ENCODE peak calls at places on chromosomes 2 and 18, in ten cellular contexts. One of them, this sample, is unnamed.
A peak's percentile ranks its signal among the peaks of the same experiment; 100 is the strongest.

GRCh38 chr2:120425014-120425413 is 79.1 kb downstream of the INHBB start:
- DNase-seq in RCC 7860: no peak
- DNase-seq in amniotic stem cell: no peak
- DNase-seq in mammary epithelial cell: no peak
- DNase-seq in activated T-cell treated with anti-CD3 and anti-CD28 coated beads, Interleukin-2, amount 50 U/mL, for 72 hours: no peak
- DNase-seq in H7: no peak
- DNase-seq in bronchial epithelial cell: no peak
- DNase-seq in T-helper 1 cell: no peak
- DNase-seq in CMK: no peak
- DNase-seq in stimulated activated CD8-positive, alpha-beta memory T cell treated with anti-CD3 and anti-CD28 coated beads, Interleukin-4, amount 100 ng/mL, for 4 hours: no peak
- DNase-seq in this sample: no peak

GRCh38 chr2:152042636-152043615 is 55.9 kb downstream of the CACNB4 start:
- DNase-seq in activated T-cell treated with anti-CD3 and anti-CD28 coated beads, Interleukin-2, amount 50 U/mL, for 72 hours: no peak
- DNase-seq in RCC 7860: no peak
- DNase-seq in CMK: no peak
- DNase-seq in amniotic stem cell: no peak
- DNase-seq in H7: no peak
- DNase-seq in bronchial epithelial cell: no peak
- DNase-seq in T-helper 1 cell: no peak
- DNase-seq in mammary epithelial cell: no peak
- DNase-seq in stimulated activated CD8-positive, alpha-beta memory T cell treated with anti-CD3 and anti-CD28 coated beads, Interleukin-4, amount 100 ng/mL, for 4 hours: no peak
- DNase-seq in this sample: no peak

GRCh38 chr2:62441421-62441820 is 64.6 kb downstream of the TMEM17 start:
- DNase-seq in stimulated activated CD8-positive, alpha-beta memory T cell treated with anti-CD3 and anti-CD28 coated beads, Interleukin-4, amount 100 ng/mL, for 4 hours: no peak
- DNase-seq in H7: no peak
- DNase-seq in mammary epithelial cell: no peak
- DNase-seq in amniotic stem cell: no peak
- DNase-seq in CMK: no peak
- DNase-seq in T-helper 1 cell: no peak
- DNase-seq in bronchial epithelial cell: peak; percentile 29
- DNase-seq in activated T-cell treated with anti-CD3 and anti-CD28 coated beads, Interleukin-2, amount 50 U/mL, for 72 hours: no peak
- DNase-seq in RCC 7860: no peak
- DNase-seq in this sample: no peak

GRCh38 chr2:64767670-64768425 is 114.1 kb upstream of the SERTAD2 start:
- DNase-seq in CMK: peak; percentile 17
- DNase-seq in stimulated activated CD8-positive, alpha-beta memory T cell treated with anti-CD3 and anti-CD28 coated beads, Interleukin-4, amount 100 ng/mL, for 4 hours: peak; percentile 64
- DNase-seq in activated T-cell treated with anti-CD3 and anti-CD28 coated beads, Interleukin-2, amount 50 U/mL, for 72 hours: peak; percentile 79
- DNase-seq in bronchial epithelial cell: peak; percentile 79
- DNase-seq in amniotic stem cell: peak; percentile 88
- DNase-seq in RCC 7860: peak; percentile 90
- DNase-seq in T-helper 1 cell: peak; percentile 79
- DNase-seq in H7: peak; percentile 94
- DNase-seq in mammary epithelial cell: peak; percentile 86
- DNase-seq in this sample: peak; percentile 83

GRCh38 chr18:77124452-77124922 is 8.1 kb downstream of the MBP start:
- DNase-seq in amniotic stem cell: no peak
- DNase-seq in H7: peak; percentile 67
- DNase-seq in CMK: no peak
- DNase-seq in T-helper 1 cell: peak; percentile 65
- DNase-seq in stimulated activated CD8-positive, alpha-beta memory T cell treated with anti-CD3 and anti-CD28 coated beads, Interleukin-4, amount 100 ng/mL, for 4 hours: no peak
- DNase-seq in mammary epithelial cell: no peak
- DNase-seq in activated T-cell treated with anti-CD3 and anti-CD28 coated beads, Interleukin-2, amount 50 U/mL, for 72 hours: peak; percentile 68
- DNase-seq in RCC 7860: peak; percentile 23
- DNase-seq in bronchial epithelial cell: no peak
- DNase-seq in this sample: no peak

GRCh38 chr2:59932341-59932740 is 621.1 kb downstream of the BCL11A start:
- DNase-seq in amniotic stem cell: no peak
- DNase-seq in activated T-cell treated with anti-CD3 and anti-CD28 coated beads, Interleukin-2, amount 50 U/mL, for 72 hours: no peak
- DNase-seq in RCC 7860: no peak
- DNase-seq in bronchial epithelial cell: peak; percentile 21
- DNase-seq in stimulated activated CD8-positive, alpha-beta memory T cell treated with anti-CD3 and anti-CD28 coated beads, Interleukin-4, amount 100 ng/mL, for 4 hours: no peak
- DNase-seq in T-helper 1 cell: no peak
- DNase-seq in mammary epithelial cell: peak; percentile 1
- DNase-seq in CMK: no peak
- DNase-seq in H7: peak; percentile 2
- DNase-seq in this sample: no peak

GRCh38 chr2:48414980-48415764 is 114.8 kb upstream of the STON1 start:
- DNase-seq in CMK: peak; percentile 48
- DNase-seq in activated T-cell treated with anti-CD3 and anti-CD28 coated beads, Interleukin-2, amount 50 U/mL, for 72 hours: no peak
- DNase-seq in RCC 7860: no peak
- DNase-seq in stimulated activated CD8-positive, alpha-beta memory T cell treated with anti-CD3 and anti-CD28 coated beads, Interleukin-4, amount 100 ng/mL, for 4 hours: no peak
- DNase-seq in H7: peak; percentile 36
- DNase-seq in amniotic stem cell: no peak
- DNase-seq in T-helper 1 cell: peak; percentile 17
- DNase-seq in mammary epithelial cell: no peak
- DNase-seq in bronchial epithelial cell: no peak
- DNase-seq in this sample: no peak

GRCh38 chr2:28895189-28895893 is 874 bp downstream of the WDR43 start:
- DNase-seq in H7: peak; percentile 23
- DNase-seq in activated T-cell treated with anti-CD3 and anti-CD28 coated beads, Interleukin-2, amount 50 U/mL, for 72 hours: peak; percentile 43
- DNase-seq in amniotic stem cell: no peak
- DNase-seq in T-helper 1 cell: peak; percentile 41
- DNase-seq in CMK: no peak
- DNase-seq in bronchial epithelial cell: peak; percentile 86
- DNase-seq in stimulated activated CD8-positive, alpha-beta memory T cell treated with anti-CD3 and anti-CD28 coated beads, Interleukin-4, amount 100 ng/mL, for 4 hours: peak; percentile 20
- DNase-seq in mammary epithelial cell: peak; percentile 84
- DNase-seq in RCC 7860: peak; percentile 53
- DNase-seq in this sample: peak; percentile 30

GRCh38 chr2:237913193-237913917 is 53.5 kb upstream of the UBE2F start:
- DNase-seq in bronchial epithelial cell: no peak
- DNase-seq in mammary epithelial cell: no peak
- DNase-seq in activated T-cell treated with anti-CD3 and anti-CD28 coated beads, Interleukin-2, amount 50 U/mL, for 72 hours: no peak
- DNase-seq in RCC 7860: no peak
- DNase-seq in stimulated activated CD8-positive, alpha-beta memory T cell treated with anti-CD3 and anti-CD28 coated beads, Interleukin-4, amount 100 ng/mL, for 4 hours: no peak
- DNase-seq in amniotic stem cell: no peak
- DNase-seq in H7: no peak
- DNase-seq in T-helper 1 cell: no peak
- DNase-seq in CMK: no peak
- DNase-seq in this sample: no peak

GRCh38 chr2:136305517-136306192 is 187.7 kb upstream of the CXCR4 start:
- DNase-seq in mammary epithelial cell: peak; percentile 11
- DNase-seq in CMK: no peak
- DNase-seq in T-helper 1 cell: peak; percentile 72
- DNase-seq in RCC 7860: no peak
- DNase-seq in amniotic stem cell: no peak
- DNase-seq in bronchial epithelial cell: no peak
- DNase-seq in activated T-cell treated with anti-CD3 and anti-CD28 coated beads, Interleukin-2, amount 50 U/mL, for 72 hours: peak; percentile 79
- DNase-seq in stimulated activated CD8-positive, alpha-beta memory T cell treated with anti-CD3 and anti-CD28 coated beads, Interleukin-4, amount 100 ng/mL, for 4 hours: peak; percentile 27
- DNase-seq in H7: no peak
- DNase-seq in this sample: peak; percentile 11

GRCh38 chr2:72915907-72916742 is 1.2 kb upstream of the EMX1 start:
- DNase-seq in stimulated activated CD8-positive, alpha-beta memory T cell treated with anti-CD3 and anti-CD28 coated beads, Interleukin-4, amount 100 ng/mL, for 4 hours: no peak
- DNase-seq in H7: peak; percentile 93
- DNase-seq in activated T-cell treated with anti-CD3 and anti-CD28 coated beads, Interleukin-2, amount 50 U/mL, for 72 hours: peak; percentile 72
- DNase-seq in RCC 7860: no peak
- DNase-seq in amniotic stem cell: no peak
- DNase-seq in CMK: peak; percentile 53
- DNase-seq in T-helper 1 cell: peak; percentile 20
- DNase-seq in bronchial epithelial cell: no peak
- DNase-seq in mammary epithelial cell: peak; percentile 57
- DNase-seq in this sample: peak; percentile 63

GRCh38 chr2:14975401-14975800 is 342.9 kb downstream of the LRATD1 start:
- DNase-seq in mammary epithelial cell: peak; percentile 17
- DNase-seq in amniotic stem cell: no peak
- DNase-seq in bronchial epithelial cell: peak; percentile 70
- DNase-seq in H7: no peak
- DNase-seq in CMK: no peak
- DNase-seq in activated T-cell treated with anti-CD3 and anti-CD28 coated beads, Interleukin-2, amount 50 U/mL, for 72 hours: no peak
- DNase-seq in T-helper 1 cell: no peak
- DNase-seq in RCC 7860: no peak
- DNase-seq in stimulated activated CD8-positive, alpha-beta memory T cell treated with anti-CD3 and anti-CD28 coated beads, Interleukin-4, amount 100 ng/mL, for 4 hours: no peak
- DNase-seq in this sample: no peak

GRCh38 chr2:71700880-71701397 is 247.6 kb downstream of the DYSF start:
- DNase-seq in mammary epithelial cell: no peak
- DNase-seq in RCC 7860: no peak
- DNase-seq in CMK: no peak
- DNase-seq in H7: peak; percentile 67
- DNase-seq in activated T-cell treated with anti-CD3 and anti-CD28 coated beads, Interleukin-2, amount 50 U/mL, for 72 hours: no peak
- DNase-seq in amniotic stem cell: no peak
- DNase-seq in T-helper 1 cell: no peak
- DNase-seq in stimulated activated CD8-positive, alpha-beta memory T cell treated with anti-CD3 and anti-CD28 coated beads, Interleukin-4, amount 100 ng/mL, for 4 hours: no peak
- DNase-seq in bronchial epithelial cell: no peak
- DNase-seq in this sample: no peak

GRCh38 chr18:71902482-71902881 is 641.7 kb downstream of the CBLN2 start:
- DNase-seq in activated T-cell treated with anti-CD3 and anti-CD28 coated beads, Interleukin-2, amount 50 U/mL, for 72 hours: no peak
- DNase-seq in mammary epithelial cell: no peak
- DNase-seq in bronchial epithelial cell: no peak
- DNase-seq in stimulated activated CD8-positive, alpha-beta memory T cell treated with anti-CD3 and anti-CD28 coated beads, Interleukin-4, amount 100 ng/mL, for 4 hours: no peak
- DNase-seq in CMK: no peak
- DNase-seq in RCC 7860: no peak
- DNase-seq in H7: no peak
- DNase-seq in amniotic stem cell: no peak
- DNase-seq in T-helper 1 cell: no peak
- DNase-seq in this sample: no peak

GRCh38 chr2:164710252-164710633 is 89.0 kb upstream of the GRB14 start:
- DNase-seq in mammary epithelial cell: no peak
- DNase-seq in stimulated activated CD8-positive, alpha-beta memory T cell treated with anti-CD3 and anti-CD28 coated beads, Interleukin-4, amount 100 ng/mL, for 4 hours: no peak
- DNase-seq in amniotic stem cell: no peak
- DNase-seq in activated T-cell treated with anti-CD3 and anti-CD28 coated beads, Interleukin-2, amount 50 U/mL, for 72 hours: no peak
- DNase-seq in bronchial epithelial cell: peak; percentile 66
- DNase-seq in H7: no peak
- DNase-seq in RCC 7860: peak; percentile 90
- DNase-seq in T-helper 1 cell: no peak
- DNase-seq in CMK: no peak
- DNase-seq in this sample: peak; percentile 33

GRCh38 chr2:222303828-222304736 is 5.3 kb upstream of the PAX3 start:
- DNase-seq in CMK: no peak
- DNase-seq in stimulated activated CD8-positive, alpha-beta memory T cell treated with anti-CD3 and anti-CD28 coated beads, Interleukin-4, amount 100 ng/mL, for 4 hours: no peak
- DNase-seq in amniotic stem cell: no peak
- DNase-seq in T-helper 1 cell: no peak
- DNase-seq in activated T-cell treated with anti-CD3 and anti-CD28 coated beads, Interleukin-2, amount 50 U/mL, for 72 hours: no peak
- DNase-seq in RCC 7860: no peak
- DNase-seq in mammary epithelial cell: no peak
- DNase-seq in H7: peak; percentile 63
- DNase-seq in bronchial epithelial cell: no peak
- DNase-seq in this sample: no peak

GRCh38 chr18:52670903-52671302 is 330.9 kb downstream of the DCC start:
- DNase-seq in activated T-cell treated with anti-CD3 and anti-CD28 coated beads, Interleukin-2, amount 50 U/mL, for 72 hours: no peak
- DNase-seq in CMK: no peak
- DNase-seq in RCC 7860: no peak
- DNase-seq in stimulated activated CD8-positive, alpha-beta memory T cell treated with anti-CD3 and anti-CD28 coated beads, Interleukin-4, amount 100 ng/mL, for 4 hours: no peak
- DNase-seq in bronchial epithelial cell: peak; percentile 8
- DNase-seq in H7: no peak
- DNase-seq in mammary epithelial cell: peak; percentile 1
- DNase-seq in amniotic stem cell: peak; percentile 31
- DNase-seq in T-helper 1 cell: no peak
- DNase-seq in this sample: no peak

GRCh38 chr2:101698419-101699190 is 1.1 kb downstream of the MAP4K4 start:
- DNase-seq in stimulated activated CD8-positive, alpha-beta memory T cell treated with anti-CD3 and anti-CD28 coated beads, Interleukin-4, amount 100 ng/mL, for 4 hours: no peak
- DNase-seq in CMK: no peak
- DNase-seq in RCC 7860: no peak
- DNase-seq in bronchial epithelial cell: peak; percentile 37
- DNase-seq in mammary epithelial cell: no peak
- DNase-seq in T-helper 1 cell: no peak
- DNase-seq in H7: no peak
- DNase-seq in amniotic stem cell: no peak
- DNase-seq in activated T-cell treated with anti-CD3 and anti-CD28 coated beads, Interleukin-2, amount 50 U/mL, for 72 hours: peak; percentile 35
- DNase-seq in this sample: peak; percentile 45

GRCh38 chr2:169818241-169818640 is 6.5 kb downstream of the METTL5 start:
- DNase-seq in activated T-cell treated with anti-CD3 and anti-CD28 coated beads, Interleukin-2, amount 50 U/mL, for 72 hours: no peak
- DNase-seq in H7: no peak
- DNase-seq in bronchial epithelial cell: peak; percentile 72
- DNase-seq in T-helper 1 cell: no peak
- DNase-seq in amniotic stem cell: no peak
- DNase-seq in stimulated activated CD8-positive, alpha-beta memory T cell treated with anti-CD3 and anti-CD28 coated beads, Interleukin-4, amount 100 ng/mL, for 4 hours: no peak
- DNase-seq in CMK: no peak
- DNase-seq in mammary epithelial cell: peak; percentile 58
- DNase-seq in RCC 7860: peak; percentile 25
- DNase-seq in this sample: no peak

GRCh38 chr2:113138428-113139322 is 11.3 kb downstream of the IL1RN start:
- DNase-seq in bronchial epithelial cell: peak; percentile 75
- DNase-seq in CMK: peak; percentile 44
- DNase-seq in amniotic stem cell: peak; percentile 60
- DNase-seq in RCC 7860: peak; percentile 54
- DNase-seq in activated T-cell treated with anti-CD3 and anti-CD28 coated beads, Interleukin-2, amount 50 U/mL, for 72 hours: peak; percentile 80
- DNase-seq in H7: peak; percentile 63
- DNase-seq in stimulated activated CD8-positive, alpha-beta memory T cell treated with anti-CD3 and anti-CD28 coated beads, Interleukin-4, amount 100 ng/mL, for 4 hours: no peak
- DNase-seq in mammary epithelial cell: peak; percentile 66
- DNase-seq in T-helper 1 cell: peak; percentile 80
- DNase-seq in this sample: peak; percentile 71

GRCh38 chr2:7666561-7667259 is 749.5 kb downstream of the RNF144A start:
- DNase-seq in mammary epithelial cell: no peak
- DNase-seq in activated T-cell treated with anti-CD3 and anti-CD28 coated beads, Interleukin-2, amount 50 U/mL, for 72 hours: no peak
- DNase-seq in bronchial epithelial cell: no peak
- DNase-seq in T-helper 1 cell: no peak
- DNase-seq in RCC 7860: no peak
- DNase-seq in CMK: no peak
- DNase-seq in amniotic stem cell: no peak
- DNase-seq in stimulated activated CD8-positive, alpha-beta memory T cell treated with anti-CD3 and anti-CD28 coated beads, Interleukin-4, amount 100 ng/mL, for 4 hours: no peak
- DNase-seq in H7: no peak
- DNase-seq in this sample: no peak

GRCh38 chr18:36567800-36568199 is 261.0 kb downstream of the TPGS2 start:
- DNase-seq in activated T-cell treated with anti-CD3 and anti-CD28 coated beads, Interleukin-2, amount 50 U/mL, for 72 hours: no peak
- DNase-seq in bronchial epithelial cell: no peak
- DNase-seq in RCC 7860: no peak
- DNase-seq in T-helper 1 cell: no peak
- DNase-seq in amniotic stem cell: no peak
- DNase-seq in H7: no peak
- DNase-seq in stimulated activated CD8-positive, alpha-beta memory T cell treated with anti-CD3 and anti-CD28 coated beads, Interleukin-4, amount 100 ng/mL, for 4 hours: no peak
- DNase-seq in CMK: no peak
- DNase-seq in mammary epithelial cell: no peak
- DNase-seq in this sample: no peak

GRCh38 chr2:166700079-166700478 is 188.2 kb upstream of the XIRP2 start:
- DNase-seq in T-helper 1 cell: no peak
- DNase-seq in H7: no peak
- DNase-seq in stimulated activated CD8-positive, alpha-beta memory T cell treated with anti-CD3 and anti-CD28 coated beads, Interleukin-4, amount 100 ng/mL, for 4 hours: no peak
- DNase-seq in mammary epithelial cell: no peak
- DNase-seq in RCC 7860: no peak
- DNase-seq in CMK: no peak
- DNase-seq in amniotic stem cell: no peak
- DNase-seq in activated T-cell treated with anti-CD3 and anti-CD28 coated beads, Interleukin-2, amount 50 U/mL, for 72 hours: no peak
- DNase-seq in bronchial epithelial cell: peak; percentile 2
- DNase-seq in this sample: no peak

GRCh38 chr2:84697895-84698294 is 181.6 kb downstream of the DNAH6 start:
- DNase-seq in activated T-cell treated with anti-CD3 and anti-CD28 coated beads, Interleukin-2, amount 50 U/mL, for 72 hours: no peak
- DNase-seq in T-helper 1 cell: no peak
- DNase-seq in stimulated activated CD8-positive, alpha-beta memory T cell treated with anti-CD3 and anti-CD28 coated beads, Interleukin-4, amount 100 ng/mL, for 4 hours: no peak
- DNase-seq in mammary epithelial cell: peak; percentile 43
- DNase-seq in amniotic stem cell: no peak
- DNase-seq in RCC 7860: no peak
- DNase-seq in H7: no peak
- DNase-seq in bronchial epithelial cell: peak; percentile 20
- DNase-seq in CMK: no peak
- DNase-seq in this sample: no peak

GRCh38 chr2:71070294-71071025 is 2.0 kb downstream of the NAGK start:
- DNase-seq in bronchial epithelial cell: peak; percentile 77
- DNase-seq in CMK: no peak
- DNase-seq in amniotic stem cell: no peak
- DNase-seq in stimulated activated CD8-positive, alpha-beta memory T cell treated with anti-CD3 and anti-CD28 coated beads, Interleukin-4, amount 100 ng/mL, for 4 hours: no peak
- DNase-seq in T-helper 1 cell: no peak
- DNase-seq in activated T-cell treated with anti-CD3 and anti-CD28 coated beads, Interleukin-2, amount 50 U/mL, for 72 hours: no peak
- DNase-seq in H7: peak; percentile 81
- DNase-seq in mammary epithelial cell: peak; percentile 40
- DNase-seq in RCC 7860: no peak
- DNase-seq in this sample: peak; percentile 20

GRCh38 chr2:162416446-162416845 is 72.5 kb downstream of the GCA start:
- DNase-seq in CMK: no peak
- DNase-seq in RCC 7860: no peak
- DNase-seq in T-helper 1 cell: no peak
- DNase-seq in H7: no peak
- DNase-seq in stimulated activated CD8-positive, alpha-beta memory T cell treated with anti-CD3 and anti-CD28 coated beads, Interleukin-4, amount 100 ng/mL, for 4 hours: no peak
- DNase-seq in mammary epithelial cell: peak; percentile 2
- DNase-seq in bronchial epithelial cell: no peak
- DNase-seq in amniotic stem cell: no peak
- DNase-seq in activated T-cell treated with anti-CD3 and anti-CD28 coated beads, Interleukin-2, amount 50 U/mL, for 72 hours: no peak
- DNase-seq in this sample: no peak

GRCh38 chr2:33291278-33292013 is 185.0 kb upstream of the RASGRP3 start:
- DNase-seq in bronchial epithelial cell: peak; percentile 96
- DNase-seq in CMK: no peak
- DNase-seq in activated T-cell treated with anti-CD3 and anti-CD28 coated beads, Interleukin-2, amount 50 U/mL, for 72 hours: no peak
- DNase-seq in T-helper 1 cell: no peak
- DNase-seq in amniotic stem cell: no peak
- DNase-seq in mammary epithelial cell: peak; percentile 47
- DNase-seq in H7: no peak
- DNase-seq in RCC 7860: no peak
- DNase-seq in stimulated activated CD8-positive, alpha-beta memory T cell treated with anti-CD3 and anti-CD28 coated beads, Interleukin-4, amount 100 ng/mL, for 4 hours: no peak
- DNase-seq in this sample: peak; percentile 86

GRCh38 chr2:195820867-195821565 is 164.0 kb downstream of the SLC39A10 start:
- DNase-seq in amniotic stem cell: no peak
- DNase-seq in T-helper 1 cell: no peak
- DNase-seq in H7: no peak
- DNase-seq in activated T-cell treated with anti-CD3 and anti-CD28 coated beads, Interleukin-2, amount 50 U/mL, for 72 hours: no peak
- DNase-seq in stimulated activated CD8-positive, alpha-beta memory T cell treated with anti-CD3 and anti-CD28 coated beads, Interleukin-4, amount 100 ng/mL, for 4 hours: no peak
- DNase-seq in bronchial epithelial cell: no peak
- DNase-seq in mammary epithelial cell: no peak
- DNase-seq in RCC 7860: no peak
- DNase-seq in CMK: no peak
- DNase-seq in this sample: no peak

This sample was measured in Caki2.